ENCODE peak calls at places on chromosome 17, in ten cellular contexts. T is GM10248; U is thoracic aorta; M is astrocyte; W is AG04450; E is cardiac fibroblast; L is CD4-positive, alpha-beta T cell; F is stomach; N is mucosa of descending colon; Z is neural progenitor cell. Q is an unnamed sample.

GRCh38 chr17:50207318-50207717 is 5.9 kb upstream of the COL1A1 start:
- DNase-seq in U (no peak), M (no peak), T (no peak), E (no peak), N (no peak), L (no peak), Z (no peak), W (no peak), F (no peak), Q (no peak)

GRCh38 chr17:45641541-45641940 is 142.6 kb upstream of the CRHR1 start:
- DNase-seq in E (no peak), U (no peak), M (no peak), T (no peak), L (no peak), F (no peak), N (no peak), Z (no peak), W (no peak), Q (no peak)

GRCh38 chr17:49779730-49780220 is 8.7 kb upstream of the KAT7 start:
- DNase-seq in Z (peak), U (no peak), W (peak), E (peak), F (no peak), M (peak), L (no peak), T (peak), N (no peak), Q (peak)

GRCh38 chr17:69179227-69179952 is 37.7 kb upstream of the ABCA6 start:
- DNase-seq in L (no peak), N (no peak), Z (no peak), U (no peak), T (no peak), F (peak), M (peak), E (peak), W (no peak), Q (no peak)

GRCh38 chr17:77534137-77534536 is 393.4 kb downstream of the SEC14L1 start:
- DNase-seq in W (no peak), L (no peak), F (no peak), T (no peak), N (no peak), Z (no peak), E (no peak), U (no peak), M (no peak), Q (no peak)

GRCh38 chr17:336110-337021 is 16.2 kb downstream of the RPH3AL start:
- DNase-seq in U (no peak), M (no peak), N (peak), Z (peak), F (peak), L (peak), W (no peak), E (no peak), T (no peak), Q (no peak)

GRCh38 chr17:37493249-37494027 is 3.7 kb downstream of the DUSP14 start:
- DNase-seq in N (no peak), E (peak), L (no peak), T (no peak), Z (no peak), F (no peak), U (no peak), W (peak), M (peak), Q (no peak)

GRCh38 chr17:41340496-41340895 is 10.1 kb downstream of the KRT33A start:
- DNase-seq in F (no peak), N (no peak), L (no peak), W (no peak), T (no peak), U (no peak), Z (no peak), E (no peak), M (no peak), Q (no peak)

GRCh38 chr17:57107498-57108101 is 22.6 kb downstream of the AKAP1 start:
- DNase-seq in M (peak), F (peak), T (no peak), L (no peak), N (peak), U (no peak), Z (peak), E (no peak), W (no peak), Q (no peak)

GRCh38 chr17:30821751-30822723 is 2.5 kb downstream of the CRLF3 start:
- DNase-seq in N (no peak), E (no peak), Z (no peak), U (no peak), L (no peak), M (no peak), F (no peak), T (no peak), W (no peak), Q (no peak)

GRCh38 chr17:44914698-44915271 is 515 bp downstream of the GFAP start:
- DNase-seq in T (no peak), W (no peak), E (no peak), Z (no peak), N (no peak), M (no peak), U (no peak), L (no peak), F (no peak), Q (no peak)

GRCh38 chr17:8991514-8992285 is 26.2 kb upstream of the PIK3R5 start:
- DNase-seq in T (peak), Z (peak), U (no peak), N (no peak), W (peak), E (peak), F (peak), L (peak), M (peak), Q (peak)

GRCh38 chr17:45631941-45632340 is 141.4 kb upstream of the PLEKHM1 start:
- DNase-seq in E (no peak), U (no peak), T (no peak), N (no peak), F (no peak), Z (no peak), L (no peak), M (no peak), W (no peak), Q (no peak)

GRCh38 chr17:927611-928461 is 51.7 kb downstream of the NXN start:
- DNase-seq in Z (peak), U (no peak), T (no peak), F (peak), E (peak), N (peak), M (peak), L (no peak), W (peak), Q (no peak)

GRCh38 chr17:11932337-11932898 is 64.9 kb downstream of the ZNF18 start:
- DNase-seq in W (no peak), Z (no peak), L (no peak), T (no peak), M (no peak), N (no peak), U (no peak), E (no peak), F (no peak), Q (no peak)

GRCh38 chr17:11940904-11941303 is 56.4 kb downstream of the ZNF18 start:
- DNase-seq in L (no peak), W (no peak), U (no peak), N (no peak), Z (no peak), E (no peak), F (no peak), M (no peak), T (no peak), Q (no peak)

GRCh38 chr17:11935734-11936406 is 61.4 kb downstream of the ZNF18 start:
- DNase-seq in F (no peak), Z (peak), M (no peak), W (no peak), U (no peak), N (no peak), L (no peak), T (no peak), E (peak), Q (peak)
- TF ChIP-seq CTCF in F (peak), Z (peak), M (peak), W (peak), U (peak), N (peak), L (no peak), T (peak), E (peak), Q (peak)

GRCh38 chr17:5793899-5794298 is 209.6 kb upstream of the NLRP1 start:
- DNase-seq in Z (peak), N (no peak), L (no peak), U (no peak), T (no peak), M (no peak), W (no peak), F (no peak), E (peak), Q (peak)

GRCh38 chr17:5797447-5797846 is 213.1 kb upstream of the NLRP1 start:
- DNase-seq in W (no peak), M (no peak), L (no peak), E (no peak), U (no peak), Z (peak), N (no peak), F (no peak), T (no peak), Q (no peak)

GRCh38 chr17:5789443-5789842 is 205.1 kb upstream of the NLRP1 start:
- DNase-seq in E (no peak), N (no peak), U (no peak), W (no peak), L (no peak), F (no peak), T (no peak), M (peak), Z (peak), Q (no peak)

GRCh38 chr17:5794881-5795486 is 210.7 kb upstream of the NLRP1 start:
- DNase-seq in N (no peak), W (no peak), T (no peak), L (no peak), Z (no peak), U (no peak), E (no peak), F (no peak), M (no peak), Q (no peak)

DNA sequence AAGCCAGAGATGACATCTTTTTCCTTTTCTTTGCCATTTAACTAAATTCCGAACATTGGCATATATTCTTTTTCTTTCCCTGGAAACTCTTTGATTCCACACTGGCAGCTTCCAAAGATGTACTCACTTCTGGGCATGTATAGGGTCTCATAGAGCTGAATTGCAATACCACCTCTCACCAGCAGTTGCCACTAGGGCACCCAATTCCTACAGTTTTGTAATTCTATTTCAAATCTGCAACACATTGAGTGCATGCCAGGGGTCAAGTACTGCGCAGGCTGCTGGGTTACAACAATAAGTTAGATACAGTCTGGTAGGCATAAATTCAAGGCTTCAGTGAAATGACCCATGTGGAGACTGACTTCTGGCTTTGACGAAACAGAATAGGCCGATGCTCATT is 208.8 kb upstream of the NLRP1 start:
- DNase-seq in N (no peak), L (no peak), E (no peak), Z (no peak), F (no peak), T (no peak), U (no peak), M (no peak), W (no peak), Q (no peak)
- TF ChIP-seq CTCF in N (no peak), L (no peak), E (peak), Z (peak), F (no peak), T (no peak), U (peak), M (peak), W (peak), Q (peak)

DNA sequence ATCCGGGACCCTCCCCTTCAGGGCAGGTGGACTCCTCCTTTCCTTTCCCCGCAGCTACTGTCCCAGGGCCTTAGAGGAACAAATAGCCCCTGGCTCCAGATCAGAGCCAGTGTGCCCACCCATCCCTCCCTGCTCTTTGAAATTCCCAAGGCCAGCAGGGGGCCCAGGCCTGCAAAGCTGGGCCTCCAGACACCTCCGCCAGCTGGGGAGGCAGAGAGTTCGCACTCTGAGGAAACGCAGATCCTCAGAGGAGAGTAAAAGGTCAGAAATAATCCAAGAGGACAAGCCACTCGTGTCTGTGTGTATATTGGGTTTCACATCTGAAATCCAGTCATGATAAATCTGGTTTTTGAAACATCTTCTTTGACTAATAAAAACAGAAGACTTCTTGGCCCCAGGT is 44.7 kb upstream of the TBX2 start:
- DNase-seq in E (no peak), Z (peak), F (no peak), L (no peak), W (no peak), M (no peak), N (no peak), T (no peak), U (no peak), Q (no peak)
- TF ChIP-seq CTCF in E (no peak), Z (no peak), F (no peak), L (no peak), W (peak), M (no peak), N (no peak), T (no peak), U (no peak), Q (no peak)

GRCh38 chr17:67375761-67376160 is 1.3 kb upstream of the PITPNC1 start:
- DNase-seq in U (no peak), L (no peak), E (no peak), M (no peak), F (no peak), N (no peak), W (no peak), Z (no peak), T (no peak), Q (no peak)

GRCh38 chr17:67378444-67379250 is 1.6 kb downstream of the PITPNC1 start:
- DNase-seq in L (peak), U (no peak), W (peak), F (peak), T (peak), N (peak), Z (peak), M (peak), E (peak), Q (peak)

GRCh38 chr17:67376509-67376891 is 581 bp upstream of the PITPNC1 start:
- DNase-seq in E (peak), M (peak), Z (no peak), W (no peak), U (no peak), N (no peak), L (no peak), F (peak), T (no peak), Q (no peak)

GRCh38 chr17:67377727-67378443 is 804 bp downstream of the PITPNC1 start:
- DNase-seq in M (peak), Z (peak), F (peak), L (peak), N (peak), U (no peak), W (no peak), E (peak), T (peak), Q (peak)

DNA sequence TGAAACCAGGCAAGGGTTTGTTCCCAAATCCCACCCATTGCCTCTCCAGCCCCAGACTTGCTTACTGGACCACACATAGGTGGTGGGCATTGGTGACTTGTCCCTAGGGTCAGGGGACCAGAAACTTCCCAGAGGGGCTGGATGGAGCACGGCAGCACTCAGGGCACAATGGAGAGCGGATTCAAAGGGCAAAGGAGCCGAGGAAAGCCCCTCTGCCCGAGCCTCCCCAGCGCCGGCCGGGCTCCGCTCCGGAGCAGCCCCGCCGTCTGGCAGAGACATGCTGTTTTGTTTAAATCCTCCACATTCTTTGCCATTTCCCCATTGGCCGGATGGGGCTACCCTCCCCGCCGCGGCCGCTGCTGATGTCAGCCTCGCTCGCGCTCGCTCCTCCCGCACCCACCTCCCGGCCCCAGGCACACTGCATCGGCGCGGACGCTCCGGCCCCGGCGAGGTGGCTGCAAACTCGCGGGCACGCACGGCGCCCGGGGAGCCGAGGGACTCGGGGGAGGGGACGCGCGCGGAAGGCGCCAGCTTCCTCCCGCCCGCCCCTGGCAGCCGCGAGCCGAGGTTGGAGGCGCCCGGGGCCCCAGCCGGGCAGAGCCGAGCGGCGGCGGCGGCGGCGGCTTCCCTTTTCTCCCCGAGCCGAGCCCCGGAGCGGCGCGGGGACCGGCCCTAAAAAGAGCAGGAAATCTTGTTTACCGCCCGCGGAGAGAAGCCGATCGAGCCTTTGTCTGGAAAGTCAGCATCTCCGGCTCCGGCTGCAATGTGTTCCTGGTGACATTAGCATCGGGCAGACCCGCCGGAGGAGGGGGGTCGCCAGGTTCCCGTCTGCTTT is at the start of gene PITPNC1:
- DNase-seq in E (peak), Z (peak), T (peak), U (peak), N (peak), L (peak), F (peak), M (peak), W (peak), Q (peak)
- TF ChIP-seq CTCF in E (no peak), Z (no peak), T (no peak), U (peak), N (no peak), L (no peak), F (no peak), M (no peak), W (no peak), Q (no peak)

Q was measured in endothelial cell.